ENCODE peak calls at places on chromosomes 12 and 14, in seven cellular contexts. S, L, U, Y, C, H and J are unnamed samples. For H3K4me1, the result is how much of the 10 kb centered on the place peaks cover.

GRCh38 chr14:61025239-61026223 is 44.5 kb downstream of the SLC38A6 start:
- DNase-seq in S (peak), L (peak), U (peak), Y (peak), C (peak), H (peak), J (peak)

GRCh38 chr12:77888611-77889010 is 57.9 kb downstream of the NAV3 start:
- DNase-seq in S (no peak), L (no peak), U (no peak), Y (no peak), C (peak), H (no peak), J (peak)

GRCh38 chr14:69592923-69593677 is 18.3 kb upstream of the SUSD6 start:
- DNase-seq in S (no peak), L (no peak), U (no peak), Y (no peak), C (no peak), H (no peak), J (no peak)

GRCh38 chr12:106080111-106080732 is 58.5 kb downstream of the NUAK1 start:
- DNase-seq in S (peak), L (no peak), U (no peak), Y (no peak), C (no peak), H (no peak), J (no peak)

GRCh38 chr12:46522141-46522540 is 149.6 kb upstream of the SLC38A2 start:
- DNase-seq in S (no peak), L (no peak), U (no peak), Y (no peak), C (no peak), H (no peak), J (no peak)

GRCh38 chr12:28089363-28089762 is 100.9 kb upstream of the CCDC91 start:
- DNase-seq in S (no peak), L (no peak), U (no peak), Y (no peak), C (peak), H (no peak), J (no peak)

GRCh38 chr12:106030210-106031175 is 108.3 kb downstream of the NUAK1 start:
- DNase-seq in S (no peak), L (no peak), U (no peak), Y (no peak), C (peak), H (peak), J (no peak)

GRCh38 chr14:67763158-67763822 is 53.1 kb downstream of the ZFYVE26 start:
- DNase-seq in S (no peak), L (no peak), U (no peak), Y (no peak), C (peak), H (no peak), J (no peak)

GRCh38 chr14:61385002-61385685 is 63.8 kb downstream of the PRKCH start:
- DNase-seq in S (no peak), L (no peak), U (peak), Y (no peak), C (no peak), H (no peak), J (peak)

GRCh38 chr14:95044463-95045254 is 112.7 kb downstream of the DICER1 start:
- DNase-seq in S (peak), L (no peak), U (no peak), Y (no peak), C (no peak), H (no peak), J (no peak)

GRCh38 chr14:80164991-80165390 is 46.3 kb downstream of the DIO2 start:
- DNase-seq in S (no peak), L (no peak), U (no peak), Y (no peak), C (no peak), H (no peak), J (no peak)

GRCh38 chr12:80086025-80086424 is 13.3 kb upstream of the OTOGL start:
- DNase-seq in S (no peak), L (no peak), U (no peak), Y (no peak), C (no peak), H (no peak), J (no peak)

GRCh38 chr12:123621101-123621500 is 12.4 kb downstream of the EIF2B1 start:
- DNase-seq in S (no peak), L (no peak), U (no peak), Y (no peak), C (no peak), H (no peak), J (no peak)

GRCh38 chr12:71011261-71011660 is 90.7 kb upstream of the PTPRR start:
- DNase-seq in S (no peak), L (no peak), U (no peak), Y (no peak), C (peak), H (no peak), J (no peak)

GRCh38 chr14:52429451-52429850 is 115.3 kb downstream of the PTGER2 start:
- DNase-seq in S (no peak), L (no peak), U (no peak), Y (no peak), C (no peak), H (no peak), J (no peak)

GRCh38 chr12:46483572-46484395 is 111.2 kb upstream of the SLC38A2 start:
- DNase-seq in S (no peak), L (no peak), U (no peak), Y (no peak), C (peak), H (no peak), J (no peak)

GRCh38 chr12:127516467-127516866 is 750.5 kb upstream of the TMEM132C start:
- DNase-seq in S (no peak), L (no peak), U (no peak), Y (no peak), C (no peak), H (no peak), J (no peak)

GRCh38 chr12:4355843-4356327 is 23.6 kb downstream of the FGF23 start:
- DNase-seq in S (no peak), L (peak), U (peak), Y (no peak), C (peak), H (peak), J (peak)

GRCh38 chr12:56775638-56776037 is 12.5 kb downstream of the HSD17B6 start:
- DNase-seq in S (no peak), L (no peak), U (no peak), Y (no peak), C (no peak), H (no peak), J (no peak)

DNA sequence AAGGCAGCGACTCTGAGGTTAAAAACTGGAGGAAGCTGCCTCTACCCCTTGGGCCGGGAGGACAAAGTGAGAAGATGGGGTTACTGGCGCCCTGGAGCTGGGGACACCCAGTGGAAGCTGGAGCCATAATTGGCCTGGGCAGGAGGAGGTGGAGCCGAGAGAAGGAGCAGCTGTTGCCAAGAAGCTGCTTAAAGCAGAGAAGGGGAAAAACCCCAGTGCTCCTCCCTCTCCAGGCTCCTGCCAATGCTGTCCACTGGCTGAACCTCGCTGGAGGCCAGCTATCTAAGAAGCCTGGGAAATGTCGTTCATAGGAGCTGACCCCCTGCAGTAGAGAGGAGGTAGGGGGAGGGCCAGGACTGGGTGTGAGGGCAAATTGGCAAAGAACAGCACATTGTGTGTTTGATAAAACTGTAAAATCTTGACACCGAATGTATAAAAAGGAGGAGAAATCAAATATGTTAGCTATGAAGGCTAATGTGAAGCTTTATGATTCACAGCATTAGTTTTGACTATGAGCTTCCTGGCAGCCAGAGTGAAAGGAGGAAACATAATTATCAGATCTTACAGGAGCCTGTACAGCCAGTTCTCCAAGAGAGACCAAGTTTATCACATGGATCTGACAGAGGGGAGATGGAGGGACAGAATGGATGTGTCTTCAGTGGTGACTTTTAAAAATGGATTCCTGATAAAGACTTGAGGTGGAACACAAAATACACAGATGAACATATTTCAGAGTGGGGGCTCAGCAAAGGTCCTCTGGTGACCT is 9.5 kb downstream of the HHIPL1 start:
- DNase-seq in S (peak), L (peak), U (no peak), Y (peak), C (peak), H (no peak), J (peak)
- H3K27ac ChIP-seq in S (no peak), L (no peak), U (no peak), Y (no peak), C (no peak), H (no peak), J (no peak)

GRCh38 chr12:120110550-120111501 is 5.7 kb downstream of the RAB35 start:
- DNase-seq in S (peak), L (peak), U (peak), Y (peak), C (no peak), H (no peak), J (peak)
- H3K4me1 ChIP-seq in S (half or more), L (half or more), U (half or more), Y (half or more), C (under half), H (under half), J (under half)

GRCh38 chr14:75426332-75427125 is 1.3 kb upstream of the JDP2 start:
- DNase-seq in S (no peak), L (no peak), U (no peak), Y (no peak), C (no peak), H (no peak), J (no peak)
- H3K4me3 ChIP-seq in S (peak), L (no peak), U (no peak), Y (peak), C (peak), H (no peak), J (peak)

GRCh38 chr14:91327661-91328312 is 83.3 kb upstream of the GPR68 start:
- DNase-seq in S (no peak), L (no peak), U (no peak), Y (no peak), C (no peak), H (no peak), J (no peak)

GRCh38 chr14:91330111-91330696 is 85.7 kb upstream of the GPR68 start:
- DNase-seq in S (no peak), L (no peak), U (no peak), Y (no peak), C (no peak), H (no peak), J (no peak)

GRCh38 chr14:91327201-91327600 is 82.7 kb upstream of the GPR68 start:
- DNase-seq in S (no peak), L (no peak), U (no peak), Y (no peak), C (no peak), H (no peak), J (no peak)

GRCh38 chr14:91329615-91330014 is 85.1 kb upstream of the GPR68 start:
- DNase-seq in S (no peak), L (no peak), U (no peak), Y (no peak), C (no peak), H (no peak), J (no peak)

GRCh38 chr14:91328313-91329050 is 84.0 kb upstream of the GPR68 start:
- DNase-seq in S (no peak), L (no peak), U (no peak), Y (no peak), C (no peak), H (no peak), J (no peak)
- H3K27ac ChIP-seq in S (no peak), L (no peak), U (peak), Y (no peak), C (no peak), H (no peak), J (no peak)

DNA sequence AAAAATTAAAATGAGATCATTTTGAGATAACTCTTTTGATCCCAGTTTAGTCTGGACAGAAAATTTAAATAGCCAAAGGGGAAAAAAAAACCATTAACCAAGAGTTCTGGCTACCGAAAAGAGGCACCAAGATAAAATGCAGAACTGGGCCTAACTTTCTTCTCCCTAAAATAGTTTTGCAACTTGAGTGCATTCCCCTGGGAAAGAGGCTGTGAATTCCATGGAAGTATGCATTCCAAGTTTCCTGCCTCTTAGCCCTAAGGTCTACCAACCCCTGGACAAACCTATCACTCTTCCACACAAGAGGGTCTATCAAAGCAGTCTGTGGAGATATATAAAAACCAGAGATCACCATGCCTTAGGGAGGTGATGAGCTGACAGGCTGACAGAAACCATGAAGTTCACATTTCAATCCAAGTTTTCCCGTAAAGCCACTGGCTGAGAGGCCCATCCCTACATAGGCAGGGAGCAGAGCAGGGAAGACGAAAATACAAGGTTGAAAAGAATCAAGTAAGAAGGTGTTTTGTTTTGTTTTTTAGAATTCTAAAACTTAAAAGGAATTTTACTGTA is 33.8 kb downstream of the DCP1B start:
- DNase-seq in S (no peak), L (no peak), U (no peak), Y (no peak), C (no peak), H (no peak), J (no peak)
- H3K4me1 ChIP-seq in S (half or more), L (under half), U (under half), Y (under half), C (under half), H (under half), J (under half)

GRCh38 chr14:24673534-24674203 is 39.7 kb upstream of the GZMB start:
- DNase-seq in S (no peak), L (no peak), U (peak), Y (no peak), C (no peak), H (no peak), J (peak)
- H3K4me3 ChIP-seq in S (no peak), L (no peak), U (peak), Y (no peak), C (no peak), H (no peak), J (no peak)

DNA sequence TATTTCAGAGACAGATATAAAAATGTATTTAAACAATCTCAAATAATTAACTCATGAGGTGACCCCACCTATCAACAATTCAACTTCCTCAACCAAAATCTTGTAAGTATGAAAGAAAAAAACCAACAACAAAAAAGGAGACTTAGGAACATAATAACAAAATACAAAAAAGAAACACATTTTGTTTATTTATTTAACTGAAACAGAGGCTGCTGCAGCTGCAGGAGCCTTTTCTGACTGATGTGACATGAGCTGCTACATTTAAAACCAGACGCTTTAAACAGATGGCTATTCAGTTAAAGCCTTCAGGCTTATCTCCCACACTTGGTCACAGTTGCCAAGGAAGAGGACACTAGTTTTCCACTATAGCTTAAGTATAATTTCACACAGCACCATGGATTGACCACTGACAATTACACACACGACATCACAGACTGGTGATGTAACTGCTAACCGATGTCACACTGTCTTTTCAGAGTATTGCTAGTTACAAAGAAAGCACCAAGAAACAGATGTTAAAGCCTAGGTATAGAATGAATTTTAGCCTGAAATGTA is 113.2 kb downstream of the MED13L start:
- DNase-seq in S (no peak), L (no peak), U (no peak), Y (no peak), C (no peak), H (peak), J (no peak)
- H3K27ac ChIP-seq in S (peak), L (no peak), U (no peak), Y (peak), C (peak), H (peak), J (no peak)

GRCh38 chr12:115335048-115335447 is 651.1 kb upstream of the TBX3 start:
- DNase-seq in S (no peak), L (no peak), U (no peak), Y (peak), C (no peak), H (no peak), J (no peak)
- H3K4me1 ChIP-seq in S (under half), L (under half), U (under half), Y (under half), C (under half), H (under half), J (under half)

DNA sequence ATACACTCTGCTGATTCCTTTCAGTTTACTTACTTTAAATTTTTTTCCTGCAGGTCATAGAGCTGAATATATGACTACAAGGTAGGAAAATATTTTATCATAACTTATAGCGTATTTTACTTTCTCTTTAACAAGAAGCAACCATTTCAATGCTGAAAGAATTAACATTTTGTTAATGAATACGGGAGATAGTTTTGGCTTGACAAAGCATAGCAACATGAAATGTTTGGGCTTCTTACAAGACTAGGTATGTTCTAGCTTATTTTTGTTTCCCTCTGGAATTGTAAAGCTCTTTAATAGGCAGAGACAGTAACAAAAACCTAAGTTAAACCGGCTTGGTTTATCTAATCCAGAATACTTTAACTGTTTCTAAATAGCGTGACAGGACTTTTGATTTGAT is 135.2 kb downstream of the KICS2 start:
- DNase-seq in S (no peak), L (no peak), U (no peak), Y (no peak), C (no peak), H (no peak), J (no peak)
- H3K4me3 ChIP-seq in S (no peak), L (no peak), U (no peak), Y (no peak), C (no peak), H (no peak), J (no peak)

DNA sequence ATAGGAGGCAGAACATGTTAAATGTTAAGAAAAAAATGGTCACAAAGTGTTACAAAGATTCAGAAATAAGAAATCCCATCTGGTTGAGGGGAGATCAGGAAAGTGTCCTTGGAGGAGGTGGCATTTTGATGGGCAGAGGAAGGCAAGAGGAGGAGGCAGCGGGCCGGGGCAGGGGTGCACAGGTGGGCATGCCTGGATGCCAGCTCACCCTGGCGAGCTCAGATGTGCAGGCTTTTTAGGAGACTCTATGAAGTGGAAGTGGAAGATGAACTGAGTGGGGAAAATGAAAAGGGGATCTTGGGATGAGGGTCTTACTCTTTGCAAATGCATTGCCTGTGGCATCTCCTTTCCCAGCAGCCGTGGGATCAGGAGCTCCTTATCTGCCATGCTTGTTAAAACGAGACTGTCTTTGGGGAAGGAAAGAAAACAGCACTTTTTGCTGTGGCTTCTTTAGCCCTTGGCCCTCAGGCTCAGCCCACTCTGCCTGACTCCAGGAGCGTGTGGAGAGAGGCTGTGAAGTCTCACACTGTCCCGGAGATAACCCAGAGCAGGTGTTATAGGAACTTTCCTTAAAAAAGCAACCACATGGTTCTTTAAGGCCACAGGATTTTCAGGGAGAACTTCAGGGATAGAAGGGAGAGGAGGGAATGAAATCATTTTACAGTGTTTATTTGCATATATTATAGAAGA is 62.6 kb downstream of the ELK3 start:
- DNase-seq in S (no peak), L (no peak), U (no peak), Y (no peak), C (no peak), H (no peak), J (no peak)
- H3K27ac ChIP-seq in S (no peak), L (no peak), U (no peak), Y (peak), C (no peak), H (no peak), J (peak)